ENCODE peak calls at places on chromosomes 16 and 17, in seven cellular contexts. H is heart left ventricle, E is IMR-90, L is tibial nerve, X is prostate gland, M is right lobe of liver, O is adrenal gland. I is an unnamed sample. For H3K27me3, the result is how much of the 10 kb centered on the place peaks cover.

GRCh38 chr16:52318259-52319008 is 228.5 kb downstream of the TOX3 start:
- DNase-seq in O (no peak), X (no peak), M (no peak), L (no peak), E (no peak), H (no peak), I (no peak)

GRCh38 chr16:61968242-61968978 is 67.8 kb downstream of the CDH8 start:
- DNase-seq in H (no peak), O (no peak), M (no peak), X (no peak), L (no peak), E (no peak), I (no peak)

GRCh38 chr16:12257926-12258561 is 281.5 kb downstream of the SNX29 start:
- DNase-seq in X (no peak), E (no peak), M (peak), L (no peak), O (no peak), H (no peak), I (no peak)

GRCh38 chr17:78374631-78375274 is 3.7 kb upstream of the PGS1 start:
- DNase-seq in X (no peak), O (no peak), E (peak), L (no peak), M (no peak), H (no peak), I (no peak)

GRCh38 chr16:56041556-56042140 is 149.6 kb upstream of the GNAO1 start:
- DNase-seq in X (no peak), L (no peak), H (peak), E (no peak), M (peak), O (no peak), I (no peak)

GRCh38 chr16:13436641-13437423 is 483.1 kb upstream of the ERCC4 start:
- DNase-seq in E (no peak), X (no peak), O (no peak), L (no peak), H (no peak), M (no peak), I (no peak)

GRCh38 chr17:68511254-68511670 is 968 bp upstream of the PRKAR1A start:
- DNase-seq in E (no peak), X (peak), O (no peak), H (no peak), M (no peak), L (peak), I (no peak)

GRCh38 chr17:56978441-56979090 is 635 bp downstream of the SCPEP1 start:
- DNase-seq in M (no peak), E (peak), X (no peak), H (no peak), O (no peak), L (no peak), I (no peak)

GRCh38 chr16:86248325-86248905 is 261.9 kb upstream of the FOXF1 start:
- DNase-seq in E (no peak), H (no peak), M (no peak), O (no peak), X (no peak), L (no peak), I (no peak)

GRCh38 chr16:67173323-67173722 is 3.0 kb downstream of the NOL3 start:
- DNase-seq in E (no peak), X (no peak), M (no peak), O (no peak), L (no peak), H (no peak), I (no peak)

GRCh38 chr17:4678448-4679026 is 25.4 kb downstream of the PELP1 start:
- DNase-seq in E (peak), L (no peak), M (no peak), O (no peak), X (no peak), H (no peak), I (no peak)

DNA sequence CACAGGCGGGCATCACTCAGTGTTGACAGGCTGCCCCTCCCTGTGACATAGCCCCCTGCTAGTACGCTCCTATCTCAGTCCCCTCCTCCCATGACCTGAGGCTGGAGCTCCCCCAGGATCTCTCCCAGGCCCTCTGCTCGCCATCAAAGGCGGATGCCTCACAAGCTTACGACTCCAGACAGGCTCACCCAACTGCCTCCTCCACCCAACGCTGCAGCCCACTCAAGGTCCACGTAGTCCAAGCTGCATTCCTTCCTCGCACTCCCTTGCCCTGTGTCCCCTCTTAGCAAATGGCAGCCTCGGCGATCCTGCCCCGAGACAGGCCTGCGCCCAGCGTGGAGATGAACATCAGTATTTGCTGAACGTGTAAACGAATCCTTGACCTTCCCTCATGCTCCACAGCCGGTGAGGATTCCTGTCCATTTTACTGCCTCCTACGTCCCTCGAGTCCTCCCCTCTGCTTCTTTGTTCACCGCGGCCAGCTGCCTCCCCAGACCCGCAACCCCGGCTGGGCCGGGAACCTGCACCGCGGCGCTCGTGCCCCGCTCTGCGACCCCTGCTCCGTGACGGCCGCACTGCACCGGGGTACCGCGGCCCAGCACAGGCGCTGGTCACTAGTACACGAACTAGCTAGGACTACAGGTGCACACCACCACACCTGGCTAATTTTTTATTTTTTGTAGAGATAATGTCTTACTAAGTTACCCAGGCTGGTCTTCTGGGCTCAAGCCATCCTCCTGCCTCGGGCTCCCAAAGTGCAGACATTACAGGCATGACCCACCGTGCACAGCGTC is 838 bp upstream of the TMEM97 start:
- DNase-seq in M (no peak), H (no peak), X (no peak), L (no peak), O (no peak), E (no peak), I (no peak)
- TF ChIP-seq POLR2A in M (no peak), H (no peak), X (no peak), L (no peak), O (no peak), E (no peak), I (no peak)

GRCh38 chr17:81910840-81911276 is 341 bp downstream of the PCYT2 start:
- DNase-seq in H (no peak), L (no peak), E (no peak), X (no peak), M (no peak), O (no peak), I (peak)

GRCh38 chr17:81909966-81910839 is 996 bp downstream of the PCYT2 start:
- DNase-seq in X (no peak), M (no peak), E (no peak), O (no peak), H (no peak), L (no peak), I (peak)

GRCh38 chr17:81909231-81909630 is 2.0 kb downstream of the PCYT2 start:
- DNase-seq in L (no peak), M (no peak), E (no peak), H (no peak), O (no peak), X (no peak), I (no peak)

GRCh38 chr17:81907219-81908145 is 3.7 kb downstream of the PCYT2 start:
- DNase-seq in L (no peak), O (no peak), M (no peak), E (no peak), X (no peak), H (no peak), I (no peak)

GRCh38 chr17:81908793-81909192 is 2.4 kb downstream of the PCYT2 start:
- DNase-seq in O (no peak), H (no peak), L (no peak), X (no peak), E (no peak), M (no peak), I (no peak)
- H3K27me3 ChIP-seq in O (under half), H (under half), L (under half), X (under half), E (under half), M (under half), I (under half)

GRCh38 chr16:57743458-57743857 is 7.9 kb downstream of the KATNB1 start:
- DNase-seq in L (no peak), E (no peak), O (no peak), M (no peak), X (no peak), H (no peak), I (no peak)
- TF ChIP-seq POLR2A in L (no peak), E (no peak), O (no peak), M (no peak), X (no peak), H (no peak), I (no peak)

GRCh38 chr16:22786284-22786683 is 27.7 kb upstream of the HS3ST2 start:
- DNase-seq in X (no peak), O (no peak), H (no peak), L (no peak), E (no peak), M (no peak), I (no peak)
- H3K27me3 ChIP-seq in X (under half), O (under half), H (under half), L (under half), E (under half), M (under half), I (under half)

GRCh38 chr17:75904749-75905521 is at the start of gene MRPL38:
- DNase-seq in M (peak), E (peak), L (peak), H (peak), X (peak), O (peak), I (peak)
- TF ChIP-seq POLR2A in M (peak), E (peak), L (peak), H (peak), X (peak), O (peak), I (no peak)

GRCh38 chr17:40751065-40751464 is 4.1 kb downstream of the KRT25 start:
- DNase-seq in M (no peak), X (no peak), O (no peak), H (no peak), L (no peak), E (no peak), I (no peak)

GRCh38 chr17:40750391-40750790 is 4.7 kb downstream of the KRT25 start:
- DNase-seq in L (no peak), O (no peak), H (no peak), M (no peak), E (no peak), X (no peak), I (no peak)

GRCh38 chr17:40755231-40755630 is at the start of gene KRT25:
- DNase-seq in X (no peak), H (no peak), M (no peak), E (no peak), L (no peak), O (no peak), I (no peak)

GRCh38 chr17:40753804-40754203 is 1.3 kb downstream of the KRT25 start:
- DNase-seq in L (no peak), X (no peak), E (no peak), M (no peak), O (no peak), H (no peak), I (no peak)
- H3K27me3 ChIP-seq in L (under half), X (under half), E (under half), M (under half), O (under half), H (under half), I (under half)

GRCh38 chr16:57283956-57284205 is 591 bp downstream of the PLLP start:
- DNase-seq in M (no peak), L (no peak), E (no peak), H (no peak), O (no peak), X (no peak), I (no peak)
- TF ChIP-seq POLR2A in M (no peak), L (no peak), E (no peak), H (no peak), O (no peak), X (no peak), I (no peak)

GRCh38 chr17:43645450-43645764 is 16.3 kb downstream of the MEOX1 start:
- DNase-seq in H (no peak), E (no peak), O (no peak), X (no peak), M (no peak), L (no peak), I (no peak)
- H3K27me3 ChIP-seq in H (under half), E (under half), O (under half), X (under half), M (under half), L (under half), I (under half)

GRCh38 chr17:63549289-63549945 is 860 bp upstream of the DCAF7 start:
- DNase-seq in O (no peak), L (no peak), M (no peak), X (no peak), E (no peak), H (no peak), I (peak)

GRCh38 chr17:63552211-63552610 is 1.9 kb downstream of the DCAF7 start:
- DNase-seq in H (no peak), X (no peak), M (no peak), E (peak), L (no peak), O (no peak), I (peak)

GRCh38 chr17:63547083-63547523 is 3.2 kb upstream of the DCAF7 start:
- DNase-seq in L (no peak), H (no peak), E (no peak), X (no peak), M (no peak), O (no peak), I (no peak)

GRCh38 chr17:63550816-63551639 is 751 bp downstream of the DCAF7 start:
- DNase-seq in O (no peak), X (no peak), L (no peak), H (no peak), M (no peak), E (peak), I (peak)

GRCh38 chr17:63549946-63550815 is at the start of gene DCAF7:
- DNase-seq in H (peak), M (peak), E (peak), O (peak), L (peak), X (peak), I (peak)
- TF ChIP-seq POLR2A in H (peak), M (peak), E (peak), O (peak), L (no peak), X (peak), I (no peak)

GRCh38 chr17:80468222-80468621 is 8.2 kb downstream of the NPTX1 start:
- DNase-seq in O (no peak), X (no peak), E (no peak), M (no peak), H (no peak), L (no peak), I (no peak)

GRCh38 chr17:80468781-80469533 is 7.5 kb downstream of the NPTX1 start:
- DNase-seq in X (no peak), L (no peak), E (no peak), O (no peak), H (no peak), M (no peak), I (no peak)

GRCh38 chr17:80470603-80471002 is 5.8 kb downstream of the NPTX1 start:
- DNase-seq in E (no peak), O (no peak), L (no peak), H (no peak), X (no peak), M (no peak), I (no peak)

GRCh38 chr17:80471922-80472321 is 4.5 kb downstream of the NPTX1 start:
- DNase-seq in M (no peak), H (no peak), L (no peak), E (no peak), X (no peak), O (no peak), I (no peak)

DNA sequence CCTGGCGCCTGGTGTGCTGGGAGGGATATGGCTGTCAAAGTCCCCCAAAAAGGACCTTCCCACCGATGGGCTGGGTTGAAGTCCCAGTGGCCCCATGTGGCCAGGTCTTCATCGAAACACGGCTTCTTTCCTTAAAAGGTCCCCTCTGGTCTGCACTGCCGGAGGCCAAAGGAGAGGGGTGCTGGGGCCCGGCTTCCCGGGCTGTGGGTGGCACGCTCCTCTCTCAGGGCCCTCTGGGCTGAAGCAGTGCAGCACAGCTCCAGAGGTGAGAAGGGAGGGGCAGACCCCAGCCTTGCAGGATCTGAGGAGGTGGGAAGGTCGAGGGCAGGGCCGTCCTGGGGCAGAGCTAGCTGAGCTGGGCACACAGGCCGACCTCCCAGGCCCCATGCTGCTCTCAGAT is 6.7 kb downstream of the NPTX1 start:
- DNase-seq in E (no peak), H (no peak), M (no peak), O (no peak), L (no peak), X (no peak), I (no peak)
- H3K27me3 ChIP-seq in E (under half), H (half or more), M (under half), O (under half), L (half or more), X (under half), I (half or more)